ENCODE peak calls at places on chromosomes 7 and 10, in five cellular contexts. Y, Q, M, P and X are unnamed samples.

GRCh38 chr10:5283305-5284158 is 81.2 kb upstream of the UCN3 start:
- DNase-seq in Y (peak; percentile 74), Q (peak; percentile 64), M (peak; percentile 52), P (no peak), X (peak; percentile 88)

GRCh38 chr10:57880441-57881301 is 387.0 kb downstream of the IPMK start:
- DNase-seq in Y (no peak), Q (no peak), M (no peak), P (no peak), X (no peak)

GRCh38 chr10:86267286-86268195 is 99.1 kb downstream of the GRID1 start:
- DNase-seq in Y (no peak), Q (no peak), M (no peak), P (no peak), X (peak; percentile 36)

GRCh38 chr7:101435461-101436225 is 73.0 kb downstream of the COL26A1 start:
- DNase-seq in Y (peak; percentile 33), Q (no peak), M (no peak), P (no peak), X (peak; percentile 42)

GRCh38 chr7:73612598-73613269 is 11.6 kb downstream of the MLXIPL start:
- DNase-seq in Y (peak; percentile 86), Q (peak; percentile 67), M (no peak), P (no peak), X (peak; percentile 96)

GRCh38 chr10:107631876-107632275 is 467.4 kb upstream of the SORCS1 start:
- DNase-seq in Y (no peak), Q (no peak), M (no peak), P (no peak), X (no peak)

GRCh38 chr7:117648203-117648866 is 168.5 kb downstream of the CFTR start:
- DNase-seq in Y (no peak), Q (no peak), M (no peak), P (no peak), X (no peak)

GRCh38 chr7:99030951-99031350 is 113.0 kb downstream of the SMURF1 start:
- DNase-seq in Y (no peak), Q (no peak), M (no peak), P (no peak), X (no peak)

GRCh38 chr10:114336823-114337509 is 67.3 kb downstream of the AFAP1L2 start:
- DNase-seq in Y (no peak), Q (no peak), M (no peak), P (no peak), X (no peak)

GRCh38 chr7:70583965-70584883 is 547.7 kb upstream of the GALNT17 start:
- DNase-seq in Y (no peak), Q (no peak), M (peak; percentile 27), P (no peak), X (no peak)

GRCh38 chr7:24035653-24036414 is 248.2 kb upstream of the NPY start:
- DNase-seq in Y (no peak), Q (no peak), M (no peak), P (no peak), X (no peak)

GRCh38 chr7:150983893-150984368 is 5.8 kb upstream of the KCNH2 start:
- DNase-seq in Y (peak; percentile 83), Q (no peak), M (no peak), P (no peak), X (peak; percentile 77)

GRCh38 chr10:3754727-3755439 is 30.1 kb downstream of the KLF6 start:
- DNase-seq in Y (peak; percentile 81), Q (no peak), M (no peak), P (no peak), X (peak; percentile 47)

GRCh38 chr10:58178811-58179210 is 88.9 kb downstream of the IPMK start:
- DNase-seq in Y (no peak), Q (no peak), M (no peak), P (no peak), X (no peak)

GRCh38 chr10:35394934-35395333 is 58.6 kb downstream of the CCNY start:
- DNase-seq in Y (no peak), Q (no peak), M (no peak), P (no peak), X (no peak)

GRCh38 chr7:12670759-12671545 is 16.5 kb upstream of the ARL4A start:
- DNase-seq in Y (no peak), Q (no peak), M (no peak), P (no peak), X (no peak)

GRCh38 chr7:83821866-83822265 is 172.9 kb upstream of the SEMA3E start:
- DNase-seq in Y (no peak), Q (no peak), M (no peak), P (no peak), X (no peak)

GRCh38 chr10:110790913-110791525 is 80.7 kb upstream of the PDCD4 start:
- DNase-seq in Y (peak; percentile 26), Q (no peak), M (no peak), P (no peak), X (no peak)

GRCh38 chr7:156494960-156495359 is 145.6 kb upstream of the RNF32 start:
- DNase-seq in Y (no peak), Q (no peak), M (no peak), P (no peak), X (no peak)

GRCh38 chr10:60731134-60731883 is 47.0 kb upstream of the CDK1 start:
- DNase-seq in Y (no peak), Q (no peak), M (no peak), P (no peak), X (no peak)

GRCh38 chr10:102167861-102168260 is 15.7 kb downstream of the NOLC1 start:
- DNase-seq in Y (no peak), Q (no peak), M (no peak), P (no peak), X (no peak)

GRCh38 chr7:131106681-131107342 is 220.9 kb upstream of the MKLN1 start:
- DNase-seq in Y (peak; percentile 50), Q (peak; percentile 77), M (peak; percentile 50), P (no peak), X (peak; percentile 59)

GRCh38 chr7:68015098-68015497 is 1018.5 kb downstream of the TYW1 start:
- DNase-seq in Y (no peak), Q (no peak), M (no peak), P (no peak), X (peak; percentile 7)

GRCh38 chr7:99036531-99037175 is 107.3 kb downstream of the SMURF1 start:
- DNase-seq in Y (peak; percentile 34), Q (no peak), M (peak; percentile 55), P (no peak), X (peak; percentile 75)

GRCh38 chr7:147022056-147022455 is 905.5 kb downstream of the CNTNAP2 start:
- DNase-seq in Y (no peak), Q (no peak), M (no peak), P (no peak), X (no peak)

GRCh38 chr10:94287331-94287730 is 75.4 kb downstream of the NOC3L start:
- DNase-seq in Y (no peak), Q (no peak), M (no peak), P (no peak), X (no peak)

GRCh38 chr10:88652621-88653020 is 11.6 kb upstream of the LIPF start:
- DNase-seq in Y (no peak), Q (no peak), M (no peak), P (no peak), X (no peak)

GRCh38 chr7:37440738-37441404 is 7.8 kb downstream of the ELMO1 start:
- DNase-seq in Y (no peak), Q (no peak), M (no peak), P (no peak), X (no peak)

GRCh38 chr10:52213511-52213831 is 100.6 kb upstream of the DKK1 start:
- DNase-seq in Y (peak; percentile 53), Q (no peak), M (no peak), P (no peak), X (peak; percentile 82)

GRCh38 chr10:124467165-124467564 is 5.5 kb downstream of the LHPP start:
- DNase-seq in Y (no peak), Q (no peak), M (no peak), P (no peak), X (no peak)

GRCh38 chr10:69088801-69089501 is 1.0 kb downstream of the SRGN start:
- DNase-seq in Y (no peak), Q (no peak), M (no peak), P (no peak), X (no peak)

GRCh38 chr10:126006264-126006663 is 109.9 kb downstream of the FANK1 start:
- DNase-seq in Y (no peak), Q (no peak), M (no peak), P (no peak), X (no peak)

GRCh38 chr7:99308461-99309074 is 17.1 kb upstream of the ARPC1A start:
- DNase-seq in Y (no peak), Q (no peak), M (no peak), P (no peak), X (no peak)